ENCODE peak calls at places on chromosomes 5 and 9, in five cellular contexts. V is HCT116, O is K562, W is HepG2, G is H1. H is an unnamed sample.
A peak's percentile ranks its signal among the peaks of the same experiment; 100 is the strongest.

GRCh38 chr9:31588010-31588409 is 796.4 kb upstream of the ACO1 start:
- DNase-seq in G (no peak), W (no peak), V (no peak), O (no peak), H (no peak)

GRCh38 chr9:4080889-4081548 is 218.8 kb downstream of the GLIS3 start:
- DNase-seq in W (no peak), G (no peak), O (no peak), V (no peak), H (no peak)

GRCh38 chr9:108816037-108816436 is 39.7 kb downstream of the ACTL7B start:
- DNase-seq in V (no peak), W (peak; percentile 60), G (no peak), O (no peak), H (no peak)

GRCh38 chr9:129487658-129488483 is 133.0 kb downstream of the C9orf50 start:
- DNase-seq in G (no peak), W (no peak), V (no peak), O (peak; percentile 66), H (no peak)

GRCh38 chr5:148523139-148523538 is 131.2 kb downstream of the HTR4 start:
- DNase-seq in W (no peak), V (peak; percentile 6), O (no peak), G (peak; percentile 50), H (no peak)

GRCh38 chr5:61286446-61287132 is 45.5 kb upstream of the ZSWIM6 start:
- DNase-seq in G (no peak), V (no peak), W (no peak), O (no peak), H (no peak)

GRCh38 chr5:83503662-83504061 is 32.1 kb downstream of the VCAN start:
- DNase-seq in W (no peak), V (no peak), O (no peak), G (no peak), H (no peak)

GRCh38 chr5:114695292-114695904 is 333.5 kb downstream of the KCNN2 start:
- DNase-seq in V (no peak), O (no peak), G (no peak), W (no peak), H (no peak)

GRCh38 chr9:136052991-136053756 is 41.9 kb downstream of the NACC2 start:
- DNase-seq in O (no peak), W (peak; percentile 14), G (peak; percentile 56), V (no peak), H (no peak)

GRCh38 chr5:135379052-135379654 is 19.9 kb downstream of the MACROH2A1 start:
- DNase-seq in G (no peak), O (no peak), V (no peak), W (no peak), H (no peak)

GRCh38 chr9:136219276-136219675 is 14.3 kb upstream of the LHX3 start:
- DNase-seq in O (no peak), V (no peak), G (no peak), W (no peak), H (no peak)

GRCh38 chr9:124733964-124734740 is 37.0 kb downstream of the NR6A1 start:
- DNase-seq in O (no peak), G (no peak), V (no peak), W (peak; percentile 94), H (no peak)

GRCh38 chr9:134320916-134321570 is 5.2 kb upstream of the RXRA start:
- DNase-seq in O (no peak), W (peak; percentile 81), G (no peak), V (no peak), H (no peak)

GRCh38 chr9:133952598-133953550 is 39.2 kb downstream of the VAV2 start:
- DNase-seq in O (no peak), G (no peak), W (no peak), V (no peak), H (no peak)

GRCh38 chr5:156942064-156942463 is 21.0 kb downstream of the TIMD4 start:
- DNase-seq in W (no peak), O (no peak), G (no peak), V (no peak), H (no peak)

GRCh38 chr9:15136646-15137045 is 170.4 kb downstream of the TTC39B start:
- DNase-seq in V (peak; percentile 7), O (no peak), W (no peak), G (peak; percentile 61), H (no peak)

GRCh38 chr5:16345454-16345853 is 120.1 kb downstream of the ZNF622 start:
- DNase-seq in G (no peak), W (no peak), O (peak; percentile 18), V (no peak), H (no peak)

GRCh38 chr5:116137544-116138378 is 52.9 kb downstream of the COMMD10 start:
- DNase-seq in W (peak; percentile 46), O (peak; percentile 23), G (no peak), V (peak; percentile 41), H (peak; percentile 38)

GRCh38 chr9:119697996-119698395 is 328.8 kb upstream of the BRINP1 start:
- DNase-seq in O (no peak), V (no peak), W (no peak), G (no peak), H (no peak)

GRCh38 chr9:81182421-81182820 is 506.9 kb downstream of the TLE1 start:
- DNase-seq in G (no peak), O (no peak), V (no peak), W (no peak), H (no peak)

GRCh38 chr5:120808135-120808534 is 344.0 kb downstream of the PRR16 start:
- DNase-seq in W (no peak), O (no peak), V (no peak), G (no peak), H (no peak)

GRCh38 chr5:74974451-74975089 is 77.8 kb downstream of the GCNT4 start:
- DNase-seq in O (no peak), G (no peak), V (no peak), W (no peak), H (no peak)

GRCh38 chr5:176770431-176770830 is 39.9 kb upstream of the UNC5A start:
- DNase-seq in V (no peak), G (no peak), O (no peak), W (no peak), H (no peak)

GRCh38 chr5:18305288-18305899 is 671.1 kb downstream of the TAF11L14 start:
- DNase-seq in V (no peak), W (peak; percentile 13), G (no peak), O (peak; percentile 15), H (no peak)

GRCh38 chr9:2132484-2133082 is 117.4 kb downstream of the SMARCA2 start:
- DNase-seq in O (peak; percentile 7), W (no peak), G (no peak), V (peak; percentile 6), H (peak; percentile 35)

GRCh38 chr5:179220716-179221115 is 124.5 kb downstream of the ADAMTS2 start:
- DNase-seq in G (no peak), W (no peak), V (no peak), O (no peak), H (no peak)

GRCh38 chr5:7518947-7519560 is 123.1 kb downstream of the ADCY2 start:
- DNase-seq in G (peak; percentile 73), O (no peak), V (no peak), W (no peak), H (no peak)

GRCh38 chr5:134948929-134949328 is 18.8 kb upstream of the CATSPER3 start:
- DNase-seq in O (no peak), G (no peak), W (no peak), V (no peak), H (no peak)

GRCh38 chr9:6272229-6272597 is 56.0 kb upstream of the TPD52L3 start:
- DNase-seq in O (no peak), W (peak; percentile 76), V (no peak), G (no peak), H (no peak)

GRCh38 chr5:151757233-151758140 is 944 bp downstream of the ATOX1 start:
- DNase-seq in O (peak; percentile 42), W (no peak), V (no peak), G (no peak), H (no peak)

GRCh38 chr5:151758430-151759241 is at the start of gene ATOX1:
- DNase-seq in W (peak; percentile 85), O (peak; percentile 99), G (peak; percentile 94), V (peak; percentile 67), H (peak; percentile 70)

GRCh38 chr5:151755383-151755782 is 3.0 kb downstream of the ATOX1 start:
- DNase-seq in O (no peak), V (no peak), G (no peak), W (peak; percentile 82), H (no peak)

DNA sequence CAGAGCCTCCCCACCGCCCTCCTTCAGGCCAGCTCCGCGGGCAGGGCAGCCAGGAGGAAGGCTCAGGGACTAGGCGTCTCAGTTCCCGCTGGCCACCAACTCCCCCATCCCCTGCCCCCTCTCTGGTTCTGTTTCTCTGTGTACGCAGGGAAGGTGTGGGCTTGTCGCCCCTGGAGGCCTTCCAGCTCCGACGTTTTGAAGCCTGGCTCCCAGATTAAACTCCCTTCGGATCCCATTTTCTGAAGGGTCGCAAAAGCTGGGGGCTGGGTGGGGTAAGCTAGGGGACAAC is 346 bp downstream of the ATOX1 start:
- DNase-seq in V (no peak), O (no peak), W (no peak), G (no peak), H (no peak)
- TF ChIP-seq ZNF274 in V (no peak), O (no peak), W (no peak), G (no peak), H (no peak)

DNA sequence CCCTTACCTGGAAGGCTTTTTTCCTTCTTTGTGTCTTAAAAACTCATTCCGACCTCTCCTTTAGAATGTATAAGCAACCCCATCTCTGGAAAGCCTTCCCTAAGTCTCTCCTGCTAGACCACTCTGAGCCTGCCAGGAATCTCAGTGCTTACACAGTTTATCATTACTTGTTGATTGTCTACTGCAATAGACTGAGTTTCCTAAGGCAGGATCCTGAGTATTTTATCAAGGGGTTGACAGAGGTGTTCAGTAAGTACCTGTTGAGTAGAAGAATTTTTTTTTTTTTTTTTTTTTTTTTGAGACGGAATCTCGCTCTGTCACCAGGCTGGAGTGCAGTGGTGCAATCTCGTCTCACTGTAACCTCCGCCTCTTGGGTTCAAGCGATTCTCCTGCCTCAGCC is 2.6 kb upstream of the TJP2 start:
- DNase-seq in O (no peak), W (no peak), V (no peak), G (no peak), H (no peak)
- H3K4me1 ChIP-seq in O (peaks cover 21% of the 10 kb centered on the region), W (peaks cover 78% of the 10 kb centered on the region), V (peaks cover 6% of the 10 kb centered on the region), G (peaks cover 18% of the 10 kb centered on the region), H (peaks cover 2% of the 10 kb centered on the region)

GRCh38 chr5:50302815-50303490 is 138.1 kb downstream of the EMB start:
- DNase-seq in G (no peak), W (no peak), V (peak; percentile 81), O (no peak), H (no peak)
- H3K9ac ChIP-seq in G (no peak overlapping the region), W (no peak overlapping the region), V (no peak overlapping the region), O (no peak overlapping the region), H (no peak overlapping the region)

DNA sequence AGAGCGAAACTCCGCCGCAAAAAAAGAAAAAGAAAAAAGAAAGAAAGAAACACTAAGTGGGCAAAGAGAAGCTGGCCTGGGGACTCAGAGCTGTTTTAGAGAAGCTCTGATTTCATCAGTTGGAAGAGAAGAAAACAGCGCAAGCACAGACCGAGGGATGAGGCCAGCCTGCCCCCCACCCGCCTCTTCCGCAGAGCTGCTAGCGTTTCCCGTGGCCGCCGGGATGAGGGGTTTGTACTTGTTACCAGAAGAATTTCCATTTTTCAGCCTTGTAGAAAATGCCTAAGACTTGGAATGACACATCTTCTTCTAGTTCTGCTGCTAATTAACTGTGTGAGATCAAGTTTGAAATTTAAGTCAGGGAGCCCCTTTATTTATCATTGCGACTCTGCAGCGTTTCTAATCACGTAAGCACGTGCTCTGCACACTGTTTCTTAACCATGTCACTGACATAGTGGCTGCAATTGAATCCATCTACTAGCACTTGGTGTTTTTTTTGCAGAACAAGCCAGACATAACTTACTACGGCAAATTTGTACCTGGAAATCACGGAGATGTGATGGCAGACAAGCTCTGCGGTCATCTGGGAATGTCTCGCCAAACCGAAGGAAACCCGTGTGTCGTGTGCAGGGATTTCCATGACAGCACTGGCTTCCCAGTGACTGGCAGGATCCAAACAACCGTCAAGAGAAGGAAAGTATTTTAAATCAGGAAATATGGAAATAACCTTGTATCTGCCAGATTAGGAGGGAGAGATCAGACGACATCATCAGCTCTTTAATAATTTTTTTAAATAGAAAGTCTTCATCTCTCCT is 41.8 kb upstream of the ROR2 start:
- DNase-seq in V (no peak), G (peak; percentile 27), W (no peak), O (no peak), H (no peak)
- TF ChIP-seq ZNF274 in V (no peak), G (no peak), W (no peak), O (no peak), H (no peak)